ENCODE peak calls at places on chromosomes 6 and 20, in six cellular contexts. One of them, this sample, is unnamed.

GRCh38 chr20:13119583-13119982 is 101.5 kb upstream of the ISM1 start:
- DNase-seq in A549: peak; percentile 70
- DNase-seq in dorsolateral prefrontal cortex: no peak
- DNase-seq in CD4-positive, alpha-beta memory T cell: peak; percentile 63
- DNase-seq in coronary artery: no peak
- DNase-seq in ovary: no peak
- DNase-seq in this sample: peak; percentile 47

GRCh38 chr6:56851541-56852248 is 103.2 kb upstream of the BEND6 start:
- DNase-seq in A549: peak; percentile 65
- DNase-seq in dorsolateral prefrontal cortex: peak; percentile 49
- DNase-seq in CD4-positive, alpha-beta memory T cell: peak; percentile 11
- DNase-seq in coronary artery: no peak
- DNase-seq in ovary: peak; percentile 45
- DNase-seq in this sample: peak; percentile 91

GRCh38 chr6:142444388-142444787 is 142.6 kb downstream of the ADGRG6 start:
- DNase-seq in A549: no peak
- DNase-seq in dorsolateral prefrontal cortex: no peak
- DNase-seq in CD4-positive, alpha-beta memory T cell: no peak
- DNase-seq in coronary artery: no peak
- DNase-seq in ovary: no peak
- DNase-seq in this sample: no peak

GRCh38 chr20:47181056-47181862 is 175.2 kb downstream of the ZMYND8 start:
- DNase-seq in A549: peak; percentile 82
- DNase-seq in dorsolateral prefrontal cortex: no peak
- DNase-seq in CD4-positive, alpha-beta memory T cell: no peak
- DNase-seq in coronary artery: no peak
- DNase-seq in ovary: no peak
- DNase-seq in this sample: no peak

GRCh38 chr6:42226251-42227143 is 8.8 kb upstream of the MRPS10 start:
- DNase-seq in A549: peak; percentile 88
- DNase-seq in dorsolateral prefrontal cortex: no peak
- DNase-seq in CD4-positive, alpha-beta memory T cell: no peak
- DNase-seq in coronary artery: no peak
- DNase-seq in ovary: no peak
- DNase-seq in this sample: peak; percentile 93

GRCh38 chr6:56484669-56485068 is 158.0 kb downstream of the DST start:
- DNase-seq in A549: no peak
- DNase-seq in dorsolateral prefrontal cortex: no peak
- DNase-seq in CD4-positive, alpha-beta memory T cell: no peak
- DNase-seq in coronary artery: no peak
- DNase-seq in ovary: no peak
- DNase-seq in this sample: no peak

GRCh38 chr6:150025201-150025917 is at the start of gene RAET1L:
- DNase-seq in A549: peak; percentile 17
- DNase-seq in dorsolateral prefrontal cortex: no peak
- DNase-seq in CD4-positive, alpha-beta memory T cell: no peak
- DNase-seq in coronary artery: peak; percentile 58
- DNase-seq in ovary: peak; percentile 41
- DNase-seq in this sample: no peak

GRCh38 chr6:82362144-82362543 is 1.5 kb upstream of the TPBG start:
- DNase-seq in A549: no peak
- DNase-seq in dorsolateral prefrontal cortex: no peak
- DNase-seq in CD4-positive, alpha-beta memory T cell: no peak
- DNase-seq in coronary artery: no peak
- DNase-seq in ovary: no peak
- DNase-seq in this sample: no peak

GRCh38 chr6:47520282-47520681 is 42.7 kb downstream of the CD2AP start:
- DNase-seq in A549: no peak
- DNase-seq in dorsolateral prefrontal cortex: no peak
- DNase-seq in CD4-positive, alpha-beta memory T cell: no peak
- DNase-seq in coronary artery: no peak
- DNase-seq in ovary: no peak
- DNase-seq in this sample: no peak

GRCh38 chr20:6122873-6123649 is at the start of gene FERMT1:
- DNase-seq in A549: peak; percentile 89
- DNase-seq in dorsolateral prefrontal cortex: peak; percentile 48
- DNase-seq in CD4-positive, alpha-beta memory T cell: no peak
- DNase-seq in coronary artery: no peak
- DNase-seq in ovary: peak; percentile 75
- DNase-seq in this sample: no peak
- H3K27ac ChIP-seq in A549: peak within 1 kb of the TSS; percentile 93
- H3K27ac ChIP-seq in dorsolateral prefrontal cortex: no peak within 1 kb of the TSS
- H3K27ac ChIP-seq in CD4-positive, alpha-beta memory T cell: no peak within 1 kb of the TSS
- H3K27ac ChIP-seq in coronary artery: peak within 1 kb of the TSS; percentile 7
- H3K27ac ChIP-seq in ovary: peak within 1 kb of the TSS; percentile 34
- H3K27ac ChIP-seq in this sample: no peak within 1 kb of the TSS

DNA sequence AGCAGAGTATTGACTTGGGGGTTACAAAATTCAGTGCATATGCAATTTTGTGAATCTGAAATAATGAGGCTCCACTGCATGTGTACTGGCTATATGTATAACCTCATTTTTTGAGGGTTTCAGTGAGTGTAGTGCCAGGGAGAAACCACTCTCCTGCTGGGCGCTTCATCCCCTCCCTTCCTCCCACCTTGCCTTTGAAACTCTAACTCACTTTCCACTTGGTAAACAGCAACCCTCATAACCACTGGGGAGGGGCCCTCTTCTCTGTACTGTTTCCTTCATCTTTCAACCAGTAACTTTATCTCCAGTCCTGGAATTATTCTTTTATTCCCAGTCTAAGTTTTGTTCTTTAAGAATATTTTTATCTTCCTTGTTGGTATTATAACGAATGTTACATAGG is 268.7 kb upstream of the STXBP5 start:
- DNase-seq in A549: no peak
- DNase-seq in dorsolateral prefrontal cortex: no peak
- DNase-seq in CD4-positive, alpha-beta memory T cell: no peak
- DNase-seq in coronary artery: no peak
- DNase-seq in ovary: no peak
- DNase-seq in this sample: no peak
- H3K27ac ChIP-seq in A549: no peak overlapping the region
- H3K27ac ChIP-seq in dorsolateral prefrontal cortex: no peak overlapping the region
- H3K27ac ChIP-seq in CD4-positive, alpha-beta memory T cell: no peak overlapping the region
- H3K27ac ChIP-seq in coronary artery: no peak overlapping the region
- H3K27ac ChIP-seq in ovary: no peak overlapping the region
- H3K27ac ChIP-seq in this sample: no peak overlapping the region

GRCh38 chr20:32157611-32158010 is 48.1 kb downstream of the TM9SF4 start:
- DNase-seq in A549: no peak
- DNase-seq in dorsolateral prefrontal cortex: no peak
- DNase-seq in CD4-positive, alpha-beta memory T cell: no peak
- DNase-seq in coronary artery: peak; percentile 59
- DNase-seq in ovary: peak; percentile 26
- DNase-seq in this sample: no peak

GRCh38 chr20:32153156-32153665 is 43.7 kb downstream of the TM9SF4 start:
- DNase-seq in A549: no peak
- DNase-seq in dorsolateral prefrontal cortex: no peak
- DNase-seq in CD4-positive, alpha-beta memory T cell: no peak
- DNase-seq in coronary artery: peak; percentile 29
- DNase-seq in ovary: peak; percentile 12
- DNase-seq in this sample: no peak

GRCh38 chr20:32153771-32154170 is 44.3 kb downstream of the TM9SF4 start:
- DNase-seq in A549: no peak
- DNase-seq in dorsolateral prefrontal cortex: no peak
- DNase-seq in CD4-positive, alpha-beta memory T cell: no peak
- DNase-seq in coronary artery: peak; percentile 54
- DNase-seq in ovary: peak; percentile 10
- DNase-seq in this sample: no peak

GRCh38 chr20:32152421-32153155 is 43.1 kb downstream of the TM9SF4 start:
- DNase-seq in A549: no peak
- DNase-seq in dorsolateral prefrontal cortex: no peak
- DNase-seq in CD4-positive, alpha-beta memory T cell: no peak
- DNase-seq in coronary artery: peak; percentile 40
- DNase-seq in ovary: peak; percentile 19
- DNase-seq in this sample: no peak

DNA sequence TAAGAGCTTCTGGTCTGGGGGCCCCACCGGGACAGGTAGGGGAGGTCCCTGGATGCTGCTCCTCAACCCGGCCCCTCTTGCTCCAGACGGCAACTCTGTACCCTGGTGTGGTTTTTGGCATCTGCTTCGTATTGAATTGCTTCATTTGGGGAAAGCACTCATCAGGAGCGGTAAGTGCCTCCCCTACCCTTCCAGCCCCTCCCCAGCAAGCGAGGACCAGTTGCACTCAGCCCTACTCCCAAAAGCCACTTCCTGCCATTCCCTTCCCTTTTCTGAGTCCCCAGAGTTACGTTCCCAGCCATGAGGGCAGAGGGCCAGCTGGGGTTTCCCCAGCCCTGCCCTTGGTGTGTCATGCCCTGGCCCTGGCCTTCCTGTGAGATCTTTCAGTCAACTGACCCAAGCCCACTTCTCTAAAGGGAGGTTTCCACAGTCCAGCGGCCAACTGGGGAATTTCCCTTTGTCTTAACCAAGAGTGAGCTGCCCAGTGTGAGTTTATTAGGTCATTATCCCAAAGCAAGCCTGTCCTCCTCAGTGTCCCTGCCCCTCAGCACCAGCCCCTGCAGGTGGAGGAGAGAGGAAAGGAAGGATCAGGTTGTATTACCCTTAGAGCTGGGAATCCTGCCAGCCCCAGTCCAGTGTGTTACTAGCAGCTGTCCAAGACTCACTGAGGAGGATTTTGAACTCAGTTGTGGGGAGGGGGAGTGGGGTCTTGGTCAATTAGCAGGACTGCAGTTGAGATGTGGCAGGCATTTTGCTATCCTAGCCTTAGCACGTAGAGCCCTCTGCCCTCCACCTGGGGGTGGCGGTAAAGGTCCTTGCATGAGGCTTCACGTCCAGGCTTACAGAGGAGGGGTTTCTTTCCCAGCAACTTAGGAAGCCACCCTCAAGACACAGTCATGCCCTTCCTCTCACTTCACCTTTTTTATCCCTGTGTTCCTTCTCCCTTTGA is 45.8 kb downstream of the TM9SF4 start:
- DNase-seq in A549: peak; percentile 41
- DNase-seq in dorsolateral prefrontal cortex: peak; percentile 49
- DNase-seq in CD4-positive, alpha-beta memory T cell: peak; percentile 12
- DNase-seq in coronary artery: peak; percentile 86
- DNase-seq in ovary: peak; percentile 70
- DNase-seq in this sample: peak; percentile 70
- H3K27ac ChIP-seq in A549: no peak overlapping the region
- H3K27ac ChIP-seq in dorsolateral prefrontal cortex: no peak overlapping the region
- H3K27ac ChIP-seq in CD4-positive, alpha-beta memory T cell: no peak overlapping the region
- H3K27ac ChIP-seq in coronary artery: peak overlapping the region; percentile 3
- H3K27ac ChIP-seq in ovary: no peak overlapping the region
- H3K27ac ChIP-seq in this sample: no peak overlapping the region

GRCh38 chr20:31710423-31711250 is 12.0 kb downstream of the BCL2L1 start:
- DNase-seq in A549: no peak
- DNase-seq in dorsolateral prefrontal cortex: no peak
- DNase-seq in CD4-positive, alpha-beta memory T cell: no peak
- DNase-seq in coronary artery: no peak
- DNase-seq in ovary: no peak
- DNase-seq in this sample: no peak

GRCh38 chr20:31712564-31713311 is 9.9 kb downstream of the BCL2L1 start:
- DNase-seq in A549: peak; percentile 95
- DNase-seq in dorsolateral prefrontal cortex: peak; percentile 81
- DNase-seq in CD4-positive, alpha-beta memory T cell: no peak
- DNase-seq in coronary artery: peak; percentile 96
- DNase-seq in ovary: peak; percentile 73
- DNase-seq in this sample: no peak

GRCh38 chr20:31709939-31710338 is 12.7 kb downstream of the BCL2L1 start:
- DNase-seq in A549: no peak
- DNase-seq in dorsolateral prefrontal cortex: no peak
- DNase-seq in CD4-positive, alpha-beta memory T cell: no peak
- DNase-seq in coronary artery: no peak
- DNase-seq in ovary: no peak
- DNase-seq in this sample: no peak

GRCh38 chr20:31712112-31712553 is 10.5 kb downstream of the BCL2L1 start:
- DNase-seq in A549: no peak
- DNase-seq in dorsolateral prefrontal cortex: peak; percentile 35
- DNase-seq in CD4-positive, alpha-beta memory T cell: no peak
- DNase-seq in coronary artery: no peak
- DNase-seq in ovary: peak; percentile 3
- DNase-seq in this sample: no peak

GRCh38 chr20:31711416-31712111 is 11.1 kb downstream of the BCL2L1 start:
- DNase-seq in A549: no peak
- DNase-seq in dorsolateral prefrontal cortex: peak; percentile 12
- DNase-seq in CD4-positive, alpha-beta memory T cell: no peak
- DNase-seq in coronary artery: no peak
- DNase-seq in ovary: no peak
- DNase-seq in this sample: no peak
- H3K27ac ChIP-seq in A549: peak overlapping the region; percentile 95
- H3K27ac ChIP-seq in dorsolateral prefrontal cortex: peak overlapping the region; percentile 71
- H3K27ac ChIP-seq in CD4-positive, alpha-beta memory T cell: no peak overlapping the region
- H3K27ac ChIP-seq in coronary artery: peak overlapping the region; percentile 96
- H3K27ac ChIP-seq in ovary: no peak overlapping the region
- H3K27ac ChIP-seq in this sample: peak overlapping the region; percentile 92

GRCh38 chr6:160349837-160350236 is 1.7 kb downstream of the SLC22A3 start:
- DNase-seq in A549: no peak
- DNase-seq in dorsolateral prefrontal cortex: no peak
- DNase-seq in CD4-positive, alpha-beta memory T cell: no peak
- DNase-seq in coronary artery: no peak
- DNase-seq in ovary: no peak
- DNase-seq in this sample: no peak
- H3K27ac ChIP-seq in A549: peak overlapping the region; percentile 96
- H3K27ac ChIP-seq in dorsolateral prefrontal cortex: no peak overlapping the region
- H3K27ac ChIP-seq in CD4-positive, alpha-beta memory T cell: no peak overlapping the region
- H3K27ac ChIP-seq in coronary artery: peak overlapping the region; percentile 87
- H3K27ac ChIP-seq in ovary: no peak overlapping the region
- H3K27ac ChIP-seq in this sample: no peak overlapping the region

DNA sequence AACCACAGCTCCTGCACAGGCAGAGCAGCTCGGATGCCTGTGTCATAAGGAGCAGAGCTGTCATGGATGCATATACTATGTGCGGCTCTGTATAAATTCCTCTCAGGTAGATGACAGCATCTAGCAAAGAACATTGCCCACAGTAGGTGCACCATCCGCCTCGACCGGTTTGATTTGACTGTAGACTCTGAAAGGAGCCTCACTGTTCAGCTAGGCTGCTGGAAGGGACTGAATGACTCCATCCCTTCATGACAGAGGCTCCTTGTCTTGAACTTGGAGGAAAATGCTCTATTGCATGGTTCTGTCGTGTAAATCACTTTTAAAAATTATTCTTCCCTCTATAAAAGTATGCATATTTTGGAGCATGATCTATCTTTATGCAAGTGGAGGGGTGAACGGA is 128.8 kb upstream of the QKI start:
- DNase-seq in A549: no peak
- DNase-seq in dorsolateral prefrontal cortex: no peak
- DNase-seq in CD4-positive, alpha-beta memory T cell: no peak
- DNase-seq in coronary artery: no peak
- DNase-seq in ovary: no peak
- DNase-seq in this sample: no peak
- H3K27ac ChIP-seq in A549: peak overlapping the region; percentile 45
- H3K27ac ChIP-seq in dorsolateral prefrontal cortex: peak overlapping the region; percentile 29
- H3K27ac ChIP-seq in CD4-positive, alpha-beta memory T cell: no peak overlapping the region
- H3K27ac ChIP-seq in coronary artery: no peak overlapping the region
- H3K27ac ChIP-seq in ovary: no peak overlapping the region
- H3K27ac ChIP-seq in this sample: no peak overlapping the region

GRCh38 chr6:21263531-21264287 is 329.8 kb upstream of the SOX4 start:
- DNase-seq in A549: no peak
- DNase-seq in dorsolateral prefrontal cortex: no peak
- DNase-seq in CD4-positive, alpha-beta memory T cell: no peak
- DNase-seq in coronary artery: no peak
- DNase-seq in ovary: no peak
- DNase-seq in this sample: no peak
- H3K27ac ChIP-seq in A549: no peak overlapping the region
- H3K27ac ChIP-seq in dorsolateral prefrontal cortex: no peak overlapping the region
- H3K27ac ChIP-seq in CD4-positive, alpha-beta memory T cell: no peak overlapping the region
- H3K27ac ChIP-seq in coronary artery: no peak overlapping the region
- H3K27ac ChIP-seq in ovary: no peak overlapping the region
- H3K27ac ChIP-seq in this sample: no peak overlapping the region